ENCODE peak calls at places on chromosomes 2 and 18, in five cellular contexts. D, Q, N, P and C are unnamed samples.

GRCh38 chr2:16722121-16722520 is 56.5 kb upstream of the CYRIA start:
- DNase-seq in D (no peak), Q (no peak), N (no peak), P (no peak), C (no peak)

GRCh38 chr2:178403671-178404379 is 47.1 kb downstream of the PRKRA start:
- DNase-seq in D (no peak), Q (no peak), N (no peak), P (no peak), C (no peak)

GRCh38 chr2:224933416-224933815 is 108.9 kb downstream of the DOCK10 start:
- DNase-seq in D (no peak), Q (no peak), N (no peak), P (no peak), C (no peak)

GRCh38 chr2:120820263-120820884 is 84.7 kb downstream of the GLI2 start:
- DNase-seq in D (peak; percentile 85), Q (peak; percentile 90), N (no peak), P (no peak), C (no peak)

GRCh38 chr2:67616749-67617148 is 219.6 kb downstream of the ETAA1 start:
- DNase-seq in D (peak; percentile 94), Q (peak; percentile 96), N (no peak), P (no peak), C (no peak)

GRCh38 chr2:241050624-241051577 is 51.2 kb downstream of the MTERF4 start:
- DNase-seq in D (no peak), Q (no peak), N (no peak), P (peak; percentile 20), C (no peak)

GRCh38 chr18:46736736-46737135 is 20.1 kb downstream of the ST8SIA5 start:
- DNase-seq in D (no peak), Q (no peak), N (no peak), P (no peak), C (no peak)

GRCh38 chr2:206379321-206379720 is 64.0 kb upstream of the ADAM23 start:
- DNase-seq in D (no peak), Q (no peak), N (no peak), P (no peak), C (no peak)

GRCh38 chr2:111160758-111161157 is 40.0 kb downstream of the BCL2L11 start:
- DNase-seq in D (peak; percentile 94), Q (peak; percentile 90), N (no peak), P (no peak), C (peak; percentile 78)

GRCh38 chr2:168127361-168127760 is 120.0 kb downstream of the STK39 start:
- DNase-seq in D (no peak), Q (no peak), N (no peak), P (no peak), C (no peak)

GRCh38 chr2:200662727-200663126 is 76.9 kb downstream of the AOX1 start:
- DNase-seq in D (peak; percentile 65), Q (peak; percentile 78), N (no peak), P (no peak), C (peak; percentile 63)

GRCh38 chr18:10029711-10030110 is 115.9 kb downstream of the VAPA start:
- DNase-seq in D (no peak), Q (no peak), N (no peak), P (no peak), C (no peak)
- H2AFZ ChIP-seq in D (no peak overlapping the region), Q (no peak overlapping the region), N (no peak overlapping the region), P (no peak overlapping the region), C (no peak overlapping the region)

DNA sequence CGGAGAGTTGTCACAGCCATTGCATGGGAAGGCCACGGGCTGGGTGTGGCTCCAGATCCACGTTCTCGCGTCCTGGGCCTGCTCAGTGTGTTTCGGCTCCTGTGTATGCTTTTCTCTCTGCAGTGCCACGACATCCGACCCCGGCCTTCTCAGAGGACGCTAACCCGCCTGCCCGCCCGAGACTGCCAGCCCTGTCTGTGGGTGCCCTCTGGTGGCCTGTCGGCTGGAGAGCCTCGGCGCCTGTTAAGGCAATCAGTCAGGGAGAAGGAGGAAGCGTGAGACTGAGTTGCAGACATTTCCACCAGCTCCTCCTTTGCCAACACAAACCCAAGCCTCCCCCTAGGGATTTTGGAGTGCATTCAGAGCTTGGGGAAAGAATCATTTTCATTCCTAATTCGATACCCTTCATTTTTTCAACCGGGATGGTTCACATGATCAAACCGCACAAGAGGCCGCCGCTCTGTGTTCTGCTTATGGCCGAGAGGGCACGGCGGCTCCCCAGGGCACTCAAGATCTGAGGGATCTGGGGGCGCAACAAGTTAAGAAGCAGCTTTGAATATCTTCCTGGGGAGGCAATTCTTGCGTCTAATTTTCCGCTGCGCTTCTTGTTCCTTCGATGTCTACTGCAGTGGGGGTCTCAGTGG is 37.5 kb upstream of the ZBTB7C start:
- DNase-seq in D (peak; percentile 56), Q (peak; percentile 50), N (peak; percentile 67), P (peak; percentile 54), C (peak; percentile 80)
- H2AFZ ChIP-seq in D (peak overlapping the region; percentile 71), Q (peak overlapping the region; percentile 89), N (no peak overlapping the region), P (no peak overlapping the region), C (peak overlapping the region; percentile 4)

DNA sequence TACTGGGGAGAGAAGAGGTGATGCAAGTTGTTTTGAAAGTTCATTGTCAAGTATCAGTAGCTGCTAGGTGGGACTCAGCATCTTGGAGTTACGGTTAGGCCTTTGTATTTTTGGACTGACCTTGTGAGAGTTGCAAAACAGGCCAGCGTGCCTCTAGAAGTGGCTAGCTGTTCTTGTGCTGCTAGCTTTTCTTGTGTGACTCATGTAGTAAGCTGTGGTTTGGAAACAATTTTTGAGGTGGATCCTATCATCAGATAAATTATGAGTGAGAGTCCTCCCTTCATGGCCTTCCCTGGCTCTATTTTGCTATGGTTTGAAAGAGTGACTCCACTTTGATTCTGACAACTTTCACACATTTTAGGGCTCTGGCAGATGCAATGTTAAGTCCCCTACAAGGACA is 409.2 kb upstream of the HS6ST1 start:
- DNase-seq in D (peak; percentile 95), Q (peak; percentile 89), N (peak; percentile 53), P (no peak), C (peak; percentile 55)
- H2AFZ ChIP-seq in D (no peak overlapping the region), Q (no peak overlapping the region), N (no peak overlapping the region), P (no peak overlapping the region), C (no peak overlapping the region)

GRCh38 chr2:196182439-196183171 is 11.2 kb upstream of the STK17B start:
- DNase-seq in D (no peak), Q (no peak), N (no peak), P (peak; percentile 60), C (no peak)
- H2AFZ ChIP-seq in D (no peak overlapping the region), Q (no peak overlapping the region), N (peak overlapping the region; percentile 32), P (peak overlapping the region; percentile 68), C (no peak overlapping the region)

DNA sequence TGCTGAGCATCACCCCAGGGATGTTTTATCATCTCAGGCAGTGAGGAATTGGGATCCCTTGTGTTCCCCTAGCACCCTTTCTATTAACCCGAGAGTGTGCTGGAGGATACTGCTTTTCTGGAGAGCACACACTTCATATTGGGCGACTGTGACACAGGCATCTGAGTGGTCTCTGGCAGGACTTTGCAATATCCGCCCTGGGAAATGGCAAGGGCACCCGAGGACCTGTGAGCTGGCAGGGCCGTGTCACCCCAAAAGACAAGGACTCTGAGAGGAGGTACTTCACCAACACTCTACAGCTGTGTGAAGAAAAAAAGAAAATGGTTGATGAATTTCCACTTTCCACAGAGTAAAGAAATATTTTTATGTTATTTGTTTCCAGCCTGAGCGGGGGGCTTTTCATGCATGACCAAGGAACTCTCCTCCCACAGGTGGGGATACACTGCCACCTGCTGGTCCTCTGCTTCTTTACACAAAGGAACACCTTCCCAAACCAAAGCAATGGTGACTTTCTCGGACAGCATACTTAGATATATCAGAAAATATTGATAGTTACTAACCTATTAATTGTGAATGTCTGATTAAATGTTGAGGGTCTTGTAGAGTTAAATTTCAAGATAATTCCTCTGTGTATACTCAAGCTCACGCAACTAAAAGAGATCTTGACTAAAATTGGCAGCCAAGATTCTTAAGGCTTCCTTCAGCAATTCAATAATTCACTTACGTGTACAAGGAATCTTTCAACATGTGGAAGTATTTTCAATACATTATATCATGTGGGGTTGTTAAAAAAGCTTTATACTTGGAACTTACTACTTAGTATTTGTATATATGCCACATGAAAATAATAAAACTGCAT is 45.9 kb upstream of the REG3G start:
- DNase-seq in D (no peak), Q (no peak), N (peak; percentile 32), P (peak; percentile 82), C (peak; percentile 70)
- H2AFZ ChIP-seq in D (no peak overlapping the region), Q (no peak overlapping the region), N (no peak overlapping the region), P (no peak overlapping the region), C (no peak overlapping the region)

DNA sequence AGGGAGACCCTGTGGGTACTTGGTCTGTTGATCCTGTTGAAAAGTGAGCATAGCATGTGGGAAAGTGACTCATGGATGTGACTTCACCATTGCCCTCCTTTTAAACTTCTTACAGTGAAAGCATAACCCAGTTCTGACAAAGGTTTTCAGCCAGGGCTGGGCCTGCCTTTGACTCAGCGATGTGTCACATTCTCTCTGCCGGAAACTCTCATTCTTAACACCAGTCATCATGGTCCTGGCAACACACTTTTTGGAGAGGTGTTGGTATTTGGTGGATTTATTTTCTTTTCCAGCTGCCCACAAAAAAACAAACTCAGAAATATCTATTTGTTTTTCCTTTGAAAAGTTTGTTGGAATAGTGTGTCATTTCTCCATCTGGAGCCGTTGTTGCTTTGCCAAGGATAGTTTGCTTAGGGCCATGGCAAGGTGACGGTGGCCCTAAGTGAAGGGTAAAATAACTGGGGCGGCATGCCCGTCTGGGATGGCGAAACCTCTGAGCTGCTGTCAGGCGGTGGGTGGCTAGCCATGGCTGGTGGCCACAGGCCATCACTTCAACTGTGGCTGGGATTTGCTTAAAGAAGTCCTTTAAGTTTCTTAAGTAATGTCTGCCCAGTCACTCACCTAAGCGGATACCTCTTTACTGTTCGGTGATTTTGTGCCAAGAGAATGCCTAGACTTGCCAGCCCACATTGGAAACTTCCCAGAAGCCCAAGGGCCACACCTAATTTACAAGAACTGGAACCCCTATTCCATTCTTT is 123.3 kb downstream of the LTBP1 start:
- DNase-seq in D (peak; percentile 100), Q (peak; percentile 100), N (no peak), P (no peak), C (peak; percentile 91)
- H2AFZ ChIP-seq in D (no peak overlapping the region), Q (no peak overlapping the region), N (no peak overlapping the region), P (no peak overlapping the region), C (no peak overlapping the region)

GRCh38 chr2:187329586-187329985 is 118.5 kb downstream of the CALCRL start:
- DNase-seq in D (no peak), Q (no peak), N (no peak), P (no peak), C (no peak)

GRCh38 chr2:187319441-187320108 is 128.5 kb downstream of the CALCRL start:
- DNase-seq in D (peak; percentile 83), Q (no peak), N (no peak), P (no peak), C (no peak)

DNA sequence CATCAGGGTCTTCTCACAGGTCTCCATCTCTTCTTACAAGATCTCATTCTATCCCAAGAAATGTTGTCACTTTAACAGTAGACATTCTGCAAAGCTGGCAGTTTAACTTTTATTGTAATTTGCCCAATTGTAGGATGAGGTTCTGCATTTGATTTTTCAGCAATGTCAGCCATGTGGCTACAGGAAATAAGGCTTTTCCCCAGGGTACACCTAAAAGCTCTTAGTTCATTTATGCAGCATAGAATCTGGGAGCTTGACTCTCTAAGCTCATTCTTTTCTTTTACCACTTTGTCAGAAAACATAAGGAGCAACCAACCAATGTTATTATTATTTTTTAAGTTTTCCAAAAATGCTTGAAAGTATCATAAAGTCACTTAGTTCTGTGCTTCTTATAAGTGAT is 123.4 kb downstream of the CALCRL start:
- DNase-seq in D (no peak), Q (no peak), N (no peak), P (no peak), C (no peak)
- H2AFZ ChIP-seq in D (no peak overlapping the region), Q (no peak overlapping the region), N (no peak overlapping the region), P (no peak overlapping the region), C (no peak overlapping the region)